ENCODE peak calls at places on chromosomes 3 and 15, in six cellular contexts. R is stimulated activated naive B cell treated with anti-CD40 and anti-IgM and Interleukin-4, amounts not matched to agents 10 μg/mL and 1 μg/mL and 100 μg/mL, for 72 hours; H is GF-D8; B is NCI-H2029; U is germinal center; Q is activated B cell treated with CpG ODN at 0.5 μM for 24 hours. W is an unnamed sample.

GRCh38 chr3:29686889-29687592 is 406.2 kb downstream of the RBMS3 start:
- DNase-seq in R (no peak), U (no peak), H (no peak), B (no peak), Q (no peak), W (no peak)

GRCh38 chr15:31474059-31474868 is 147.6 kb downstream of the KLF13 start:
- DNase-seq in B (no peak), H (no peak), Q (no peak), U (no peak), R (peak; percentile 42), W (no peak)

GRCh38 chr3:129282727-129283327 is 4.2 kb downstream of the HMCES start:
- DNase-seq in Q (no peak), R (peak; percentile 42), H (no peak), B (no peak), U (peak; percentile 77), W (no peak)

GRCh38 chr3:43997788-43998373 is 243.8 kb upstream of the TOPAZ1 start:
- DNase-seq in R (no peak), U (peak; percentile 51), H (no peak), B (no peak), Q (no peak), W (no peak)

GRCh38 chr3:169072494-169072893 is 591.0 kb downstream of the MECOM start:
- DNase-seq in Q (no peak), U (no peak), B (no peak), H (no peak), R (no peak), W (no peak)

GRCh38 chr15:25345943-25346342 is 92.9 kb downstream of the UBE3A start:
- DNase-seq in U (no peak), H (no peak), R (no peak), B (no peak), Q (no peak), W (peak; percentile 65)

GRCh38 chr3:45225465-45226205 is 452 bp downstream of the TMEM158 start:
- DNase-seq in Q (peak; percentile 31), H (no peak), B (no peak), R (peak; percentile 4), U (peak; percentile 40), W (no peak)

GRCh38 chr3:35659808-35660207 is 20.5 kb downstream of the ARPP21 start:
- DNase-seq in U (no peak), B (peak; percentile 47), Q (no peak), R (no peak), H (no peak), W (no peak)

W was measured in heart left ventricle.